ENCODE peak calls at places on chromosome 3, in seven cellular contexts. D, P, B, U, Y, Z and S are unnamed samples.

GRCh38 chr3:14263317-14264005 is 84.8 kb downstream of the LSM3 start:
- DNase-seq in P (no peak), U (no peak), B (no peak), D (no peak), Y (no peak), Z (no peak), S (no peak)

GRCh38 chr3:125002414-125002811 is 53.4 kb downstream of the HEG1 start:
- DNase-seq in U (no peak), Z (no peak), B (no peak), D (no peak), Y (no peak), P (no peak), S (no peak)

GRCh38 chr3:80556728-80557127 is 788.9 kb upstream of the ROBO1 start:
- DNase-seq in U (no peak), D (no peak), Y (peak), B (no peak), P (no peak), Z (no peak), S (no peak)

GRCh38 chr3:49673131-49673714 is 928 bp upstream of the APEH start:
- DNase-seq in D (no peak), B (no peak), Y (no peak), Z (no peak), U (no peak), P (no peak), S (no peak)

GRCh38 chr3:23761440-23761896 is 44.3 kb upstream of the UBE2E1 start:
- DNase-seq in D (no peak), Z (no peak), B (peak), U (no peak), P (no peak), Y (peak), S (no peak)

GRCh38 chr3:194019766-194020165 is 116.2 kb upstream of the HES1 start:
- DNase-seq in Y (no peak), Z (no peak), U (no peak), D (no peak), P (no peak), B (no peak), S (no peak)

GRCh38 chr3:60013241-60013640 is 963.4 kb upstream of the CFAP20DC start:
- DNase-seq in D (no peak), Z (no peak), Y (peak), B (no peak), P (no peak), U (no peak), S (no peak)

GRCh38 chr3:196194542-196194915 is 16.7 kb downstream of the ZDHHC19 start:
- DNase-seq in Y (no peak), D (no peak), U (no peak), B (no peak), Z (no peak), P (no peak), S (no peak)

GRCh38 chr3:195909645-195910498 is 1.5 kb upstream of the TNK2 start:
- DNase-seq in P (peak), Z (peak), B (peak), D (peak), Y (peak), U (no peak), S (no peak)

GRCh38 chr3:101940521-101940992 is 91.2 kb downstream of the NFKBIZ start:
- DNase-seq in P (no peak), U (peak), B (peak), D (peak), Z (no peak), Y (peak), S (peak)

GRCh38 chr3:68878322-68878721 is 54.0 kb downstream of the TAFA4 start:
- DNase-seq in P (no peak), B (peak), Y (peak), U (no peak), D (no peak), Z (no peak), S (no peak)

GRCh38 chr3:107242579-107242978 is 134.7 kb upstream of the CCDC54 start:
- DNase-seq in Y (no peak), B (no peak), U (no peak), P (no peak), D (no peak), Z (no peak), S (no peak)
- H3K4me3 ChIP-seq in Y (peak), B (peak), U (no peak), P (no peak), D (no peak), Z (no peak), S (peak)

GRCh38 chr3:58576716-58577115 is 475 bp downstream of the FAM107A start:
- DNase-seq in Z (no peak), D (no peak), Y (no peak), P (no peak), U (no peak), B (no peak), S (no peak)
- H3K4me3 ChIP-seq in Z (no peak), D (peak), Y (no peak), P (peak), U (no peak), B (no peak), S (no peak)

GRCh38 chr3:138012526-138012925 is 2.6 kb downstream of the CLDN18 start:
- DNase-seq in U (no peak), Y (no peak), D (no peak), Z (no peak), P (no peak), B (no peak), S (no peak)

GRCh38 chr3:138011722-138012121 is 1.8 kb downstream of the CLDN18 start:
- DNase-seq in Y (no peak), P (no peak), B (no peak), Z (no peak), D (no peak), U (no peak), S (no peak)

GRCh38 chr3:138009476-138010272 is at the start of gene CLDN18:
- DNase-seq in Y (no peak), P (peak), D (peak), Z (no peak), B (no peak), U (no peak), S (no peak)

GRCh38 chr3:138007898-138008297 is 2.1 kb upstream of the CLDN18 start:
- DNase-seq in Z (no peak), D (no peak), P (peak), U (no peak), B (no peak), Y (no peak), S (no peak)

DNA sequence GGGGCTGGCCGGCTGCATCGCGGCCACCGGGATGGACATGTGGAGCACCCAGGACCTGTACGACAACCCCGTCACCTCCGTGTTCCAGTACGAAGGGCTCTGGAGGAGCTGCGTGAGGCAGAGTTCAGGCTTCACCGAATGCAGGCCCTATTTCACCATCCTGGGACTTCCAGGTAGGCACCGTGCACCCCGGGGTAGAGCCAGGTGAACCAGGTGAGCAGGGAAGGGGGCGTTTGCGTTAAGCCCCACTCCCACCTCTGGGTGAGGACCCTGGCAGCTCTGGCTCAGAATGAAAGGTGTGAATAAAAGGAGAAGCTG is 267 bp downstream of the CLDN18 start:
- DNase-seq in D (no peak), P (no peak), B (no peak), Y (no peak), Z (no peak), U (no peak), S (no peak)
- H3K4me3 ChIP-seq in D (peak), P (no peak), B (no peak), Y (no peak), Z (no peak), U (no peak), S (no peak)

DNA sequence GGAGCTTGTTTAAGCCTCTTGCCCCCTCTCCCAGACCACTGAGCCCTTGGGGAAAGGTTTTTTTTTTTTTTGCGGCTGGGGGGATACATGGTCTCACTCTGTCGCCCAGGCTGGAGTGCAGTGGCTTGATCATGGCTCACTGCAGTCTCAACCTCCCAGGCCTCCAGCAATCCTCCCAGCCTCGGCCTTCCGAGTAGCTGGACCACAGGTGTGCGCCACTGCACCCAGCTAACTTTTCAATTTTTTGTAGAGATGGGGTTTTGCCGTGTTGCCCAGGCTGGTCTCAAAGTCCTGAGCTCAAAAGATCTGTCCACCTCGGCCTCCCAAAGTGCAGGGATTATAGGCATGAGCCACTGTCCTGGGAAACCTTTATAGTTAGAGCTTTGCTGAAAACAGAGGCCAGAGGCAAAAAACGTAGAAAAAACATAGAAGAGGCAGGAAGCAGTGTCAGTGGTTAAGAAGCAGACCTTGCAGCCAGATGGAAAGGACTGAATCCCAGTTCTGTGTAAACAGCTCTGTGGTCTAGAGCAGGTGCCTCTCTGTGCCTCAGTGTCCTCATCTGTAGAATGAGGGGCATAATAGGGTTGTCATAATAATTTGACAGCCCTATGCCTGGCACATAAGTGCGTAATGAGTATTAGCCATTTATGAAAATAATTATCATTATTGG is 33.1 kb downstream of the CMTM7 start:
- DNase-seq in Y (no peak), U (no peak), P (no peak), B (no peak), Z (no peak), D (no peak), S (no peak)
- H3K4me3 ChIP-seq in Y (no peak), U (no peak), P (no peak), B (no peak), Z (no peak), D (no peak), S (no peak)

DNA sequence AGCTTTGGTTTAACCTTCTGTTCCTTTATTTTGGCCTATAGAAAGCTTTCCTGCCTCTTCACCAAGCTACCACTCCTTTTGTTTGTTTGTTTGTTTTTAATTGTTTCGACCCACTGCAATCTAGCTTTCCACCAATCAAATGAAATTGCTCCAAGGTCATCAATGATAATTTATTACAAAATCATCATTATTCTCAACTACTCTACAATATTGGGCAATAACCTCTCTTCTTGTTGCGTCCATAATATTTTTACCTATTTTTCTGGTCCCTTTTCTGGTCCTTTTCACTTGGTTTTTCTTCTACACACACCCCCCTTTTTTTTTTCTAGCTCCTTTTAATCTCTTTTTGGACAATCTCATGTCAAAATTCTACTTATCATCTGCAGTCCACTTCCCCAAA is 10.9 kb upstream of the ANKRD28 start:
- DNase-seq in P (no peak), Y (no peak), D (no peak), B (no peak), U (no peak), Z (no peak), S (no peak)
- H3K4me3 ChIP-seq in P (no peak), Y (no peak), D (no peak), B (no peak), U (no peak), Z (no peak), S (no peak)

DNA sequence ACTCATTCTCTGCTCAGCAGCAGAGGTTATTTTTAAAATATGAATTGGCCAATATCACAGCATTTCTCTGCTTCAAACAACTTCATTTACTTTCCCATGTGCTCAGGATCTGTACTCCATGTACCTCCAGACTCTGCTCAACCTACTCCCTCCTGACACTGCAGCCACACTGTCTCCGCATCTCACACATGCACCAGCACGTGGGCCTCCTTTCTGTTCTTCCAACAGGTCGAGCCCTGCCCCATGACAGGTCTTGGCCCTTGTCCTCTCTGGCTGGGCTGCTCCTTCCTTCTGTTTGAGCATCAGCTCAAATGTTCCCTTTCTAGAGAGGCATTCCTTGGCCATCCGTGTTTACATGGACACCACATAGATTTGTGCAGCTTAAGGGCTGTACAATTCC is 195.7 kb downstream of the EBLN2 start:
- DNase-seq in B (no peak), U (no peak), P (no peak), D (no peak), Z (no peak), Y (no peak), S (no peak)
- H3K4me3 ChIP-seq in B (no peak), U (no peak), P (no peak), D (no peak), Z (no peak), Y (no peak), S (no peak)

GRCh38 chr3:171176244-171176925 is 149.9 kb upstream of the SLC2A2 start:
- DNase-seq in Y (peak), Z (no peak), B (no peak), P (no peak), U (no peak), D (no peak), S (no peak)

GRCh38 chr3:171177056-171177455 is 150.5 kb upstream of the SLC2A2 start:
- DNase-seq in U (no peak), Y (no peak), B (no peak), Z (no peak), P (no peak), D (no peak), S (no peak)

GRCh38 chr3:171173732-171174131 is 147.2 kb upstream of the SLC2A2 start:
- DNase-seq in P (no peak), Y (no peak), B (no peak), U (no peak), Z (no peak), D (peak), S (no peak)

GRCh38 chr3:171177553-171177952 is 151.0 kb upstream of the SLC2A2 start:
- DNase-seq in Y (no peak), D (no peak), B (no peak), P (no peak), U (no peak), Z (no peak), S (no peak)

GRCh38 chr3:171175840-171176239 is 149.3 kb upstream of the SLC2A2 start:
- DNase-seq in D (no peak), U (no peak), Z (no peak), B (no peak), Y (peak), P (no peak), S (no peak)
- H3K4me3 ChIP-seq in D (no peak), U (no peak), Z (no peak), B (no peak), Y (peak), P (no peak), S (no peak)

GRCh38 chr3:46464326-46465195 is at the start of gene LTF:
- DNase-seq in B (no peak), U (no peak), D (peak), Y (no peak), P (no peak), Z (no peak), S (no peak)

GRCh38 chr3:46463120-46463867 is 1.4 kb downstream of the LTF start:
- DNase-seq in Z (no peak), U (no peak), P (no peak), Y (no peak), B (no peak), D (no peak), S (no peak)

GRCh38 chr3:46463868-46464241 is 850 bp downstream of the LTF start:
- DNase-seq in P (no peak), Z (no peak), U (no peak), D (no peak), B (no peak), Y (no peak), S (no peak)

GRCh38 chr3:46460051-46460450 is 4.7 kb downstream of the LTF start:
- DNase-seq in B (no peak), Z (no peak), D (no peak), P (no peak), Y (no peak), U (no peak), S (no peak)

DNA sequence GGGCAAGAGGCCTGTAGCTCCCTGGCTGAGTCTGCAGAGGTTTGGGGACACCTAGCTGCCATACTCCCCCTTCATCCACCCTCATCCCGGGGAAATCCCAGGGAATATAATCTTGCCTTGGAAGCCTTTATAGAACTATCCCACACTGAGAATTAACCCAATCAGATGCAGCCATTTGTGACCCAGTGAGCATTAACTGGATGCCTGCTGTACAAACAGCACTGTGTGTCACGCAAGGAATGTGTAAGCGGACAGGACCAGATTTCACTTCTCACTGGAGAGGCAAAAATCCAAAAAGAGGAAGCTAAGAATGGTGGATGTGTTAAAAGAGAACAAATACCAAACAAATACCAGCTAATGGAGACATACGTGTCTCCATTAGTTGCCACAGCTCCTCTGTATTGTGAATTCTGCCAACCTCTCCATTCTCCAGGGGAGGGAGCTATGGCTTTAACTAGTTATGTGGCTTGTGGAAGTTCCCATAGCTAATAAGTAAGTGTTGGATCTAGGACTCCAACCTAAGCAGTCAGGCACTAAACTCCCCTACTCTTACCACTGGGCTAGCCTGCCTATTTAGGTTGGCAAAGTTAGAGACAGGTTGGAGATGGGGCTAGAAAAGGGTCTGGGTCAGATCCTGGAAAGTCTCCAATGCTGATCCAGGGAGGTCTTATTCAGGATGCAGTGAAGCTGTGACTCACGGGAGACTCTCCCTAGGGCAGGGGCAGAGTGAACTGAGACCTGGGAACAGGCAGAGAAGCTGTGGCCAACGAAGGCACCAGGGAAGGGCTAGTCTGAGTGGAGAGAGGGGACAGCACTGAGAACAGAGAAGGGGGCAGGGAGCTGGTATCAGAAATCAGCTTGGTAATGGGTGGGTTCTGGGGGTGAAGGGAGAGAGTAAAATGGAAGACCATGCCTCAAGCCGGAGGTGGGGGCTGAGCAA is 2.5 kb downstream of the LTF start:
- DNase-seq in U (no peak), Y (peak), Z (no peak), D (no peak), P (no peak), B (no peak), S (no peak)
- H3K4me3 ChIP-seq in U (no peak), Y (no peak), Z (no peak), D (peak), P (no peak), B (no peak), S (no peak)